ENCODE peak calls at places on chromosomes 3 and 15, in six cellular contexts. I is progenitor cell of endocrine pancreas, X is cardiac muscle cell, V is coronary artery, M is NCI-H226, G is HEK293T. F is an unnamed sample.
A peak's percentile ranks its signal among the peaks of the same experiment; 100 is the strongest.

GRCh38 chr15:89550427-89550826 is 24.8 kb upstream of the TICRR start:
- DNase-seq in I (no peak), X (no peak), V (no peak), M (no peak), G (no peak), F (no peak)

GRCh38 chr15:68497206-68497910 is 65.4 kb upstream of the ITGA11 start:
- DNase-seq in I (no peak), X (no peak), V (no peak), M (no peak), G (no peak), F (no peak)

GRCh38 chr3:170907519-170908234 is 760 bp downstream of the EIF5A2 start:
- DNase-seq in I (no peak), X (peak; percentile 34), V (no peak), M (no peak), G (peak; percentile 24), F (peak; percentile 3)

GRCh38 chr15:66124626-66125025 is 128.9 kb downstream of the MEGF11 start:
- DNase-seq in I (no peak), X (no peak), V (no peak), M (no peak), G (no peak), F (no peak)

GRCh38 chr3:100523050-100523760 is 30.8 kb downstream of the TMEM45A start:
- DNase-seq in I (no peak), X (no peak), V (no peak), M (no peak), G (no peak), F (no peak)

GRCh38 chr15:69575387-69575786 is 122.8 kb downstream of the RPLP1 start:
- DNase-seq in I (no peak), X (no peak), V (no peak), M (no peak), G (no peak), F (no peak)

GRCh38 chr3:55963611-55964010 is 476.5 kb upstream of the WNT5A start:
- DNase-seq in I (no peak), X (no peak), V (no peak), M (no peak), G (no peak), F (no peak)

GRCh38 chr15:68820205-68820588 is 498 bp downstream of the ANP32A start:
- DNase-seq in I (peak; percentile 34), X (peak; percentile 50), V (no peak), M (peak; percentile 48), G (no peak), F (peak; percentile 54)

GRCh38 chr15:55654541-55654940 is 66.4 kb upstream of the PYGO1 start:
- DNase-seq in I (no peak), X (peak; percentile 11), V (no peak), M (peak; percentile 45), G (no peak), F (no peak)

GRCh38 chr15:70062321-70062956 is 35.3 kb downstream of the TLE3 start:
- DNase-seq in I (no peak), X (peak; percentile 95), V (no peak), M (no peak), G (peak; percentile 72), F (no peak)

GRCh38 chr3:129352650-129353588 is 74.2 kb downstream of the HMCES start:
- DNase-seq in I (no peak), X (no peak), V (no peak), M (no peak), G (no peak), F (no peak)

GRCh38 chr15:53564647-53565046 is 194.8 kb downstream of the WDR72 start:
- DNase-seq in I (no peak), X (no peak), V (no peak), M (no peak), G (no peak), F (no peak)

F was measured in Caco-2.